ENCODE peak calls at places on chromosome 12, in seven cellular contexts. Z, J, K, A, E, V and T are unnamed samples.
A peak's percentile ranks its signal among the peaks of the same experiment; 100 is the strongest.

GRCh38 chr12:124392271-124392990 is 97.5 kb downstream of the RFLNA start:
- DNase-seq in V (no peak), Z (peak; percentile 48), A (peak; percentile 90), K (no peak), E (peak; percentile 85), J (no peak), T (peak; percentile 89)

GRCh38 chr12:9344540-9344939 is 136.3 kb upstream of the PZP start:
- DNase-seq in A (no peak), Z (no peak), J (no peak), K (no peak), V (no peak), E (no peak), T (no peak)

GRCh38 chr12:127162902-127163301 is 1104.1 kb upstream of the TMEM132C start:
- DNase-seq in K (no peak), A (no peak), J (no peak), E (no peak), Z (no peak), V (no peak), T (peak; percentile 45)

GRCh38 chr12:50025187-50026059 is at the start of gene RACGAP1:
- DNase-seq in J (peak; percentile 83), K (peak; percentile 93), Z (peak; percentile 96), V (peak; percentile 96), E (peak; percentile 96), A (peak; percentile 97), T (peak; percentile 90)

GRCh38 chr12:52291267-52291935 is at the start of gene KRT81:
- DNase-seq in J (no peak), E (peak; percentile 31), Z (no peak), V (peak; percentile 11), K (no peak), A (no peak), T (no peak)

GRCh38 chr12:90280033-90280432 is 571.4 kb upstream of the ATP2B1 start:
- DNase-seq in Z (no peak), E (no peak), K (no peak), A (no peak), V (no peak), J (no peak), T (no peak)

GRCh38 chr12:6376079-6376941 is 947 bp upstream of the SCNN1A start:
- DNase-seq in Z (peak; percentile 76), J (peak; percentile 53), K (peak; percentile 72), V (peak; percentile 92), E (peak; percentile 78), A (peak; percentile 86), T (peak; percentile 73)

GRCh38 chr12:67002711-67003110 is 266.4 kb upstream of the CAND1 start:
- DNase-seq in Z (no peak), K (no peak), V (no peak), J (no peak), A (no peak), E (no peak), T (no peak)

GRCh38 chr12:25553083-25553482 is at the start of gene LMNTD1:
- DNase-seq in J (no peak), K (no peak), E (no peak), Z (no peak), V (no peak), A (no peak), T (no peak)

GRCh38 chr12:115504241-115504941 is 773.1 kb downstream of the MED13L start:
- DNase-seq in E (no peak), V (no peak), J (no peak), A (no peak), Z (no peak), K (no peak), T (no peak)

GRCh38 chr12:102408487-102409297 is 71.7 kb downstream of the IGF1 start:
- DNase-seq in K (no peak), Z (no peak), A (no peak), V (no peak), E (no peak), J (no peak), T (no peak)

GRCh38 chr12:132491761-132492378 is 1.9 kb downstream of the FBRSL1 start:
- DNase-seq in V (no peak), K (no peak), A (no peak), J (no peak), Z (no peak), E (no peak), T (no peak)

GRCh38 chr12:54525383-54525782 is 24.0 kb upstream of the PDE1B start:
- DNase-seq in V (no peak), Z (no peak), A (no peak), J (no peak), E (no peak), K (no peak), T (no peak)

GRCh38 chr12:53985900-53986685 is 1.1 kb downstream of the HOXC10 start:
- DNase-seq in Z (peak; percentile 25), K (no peak), A (no peak), E (no peak), V (no peak), J (no peak), T (no peak)

DNA sequence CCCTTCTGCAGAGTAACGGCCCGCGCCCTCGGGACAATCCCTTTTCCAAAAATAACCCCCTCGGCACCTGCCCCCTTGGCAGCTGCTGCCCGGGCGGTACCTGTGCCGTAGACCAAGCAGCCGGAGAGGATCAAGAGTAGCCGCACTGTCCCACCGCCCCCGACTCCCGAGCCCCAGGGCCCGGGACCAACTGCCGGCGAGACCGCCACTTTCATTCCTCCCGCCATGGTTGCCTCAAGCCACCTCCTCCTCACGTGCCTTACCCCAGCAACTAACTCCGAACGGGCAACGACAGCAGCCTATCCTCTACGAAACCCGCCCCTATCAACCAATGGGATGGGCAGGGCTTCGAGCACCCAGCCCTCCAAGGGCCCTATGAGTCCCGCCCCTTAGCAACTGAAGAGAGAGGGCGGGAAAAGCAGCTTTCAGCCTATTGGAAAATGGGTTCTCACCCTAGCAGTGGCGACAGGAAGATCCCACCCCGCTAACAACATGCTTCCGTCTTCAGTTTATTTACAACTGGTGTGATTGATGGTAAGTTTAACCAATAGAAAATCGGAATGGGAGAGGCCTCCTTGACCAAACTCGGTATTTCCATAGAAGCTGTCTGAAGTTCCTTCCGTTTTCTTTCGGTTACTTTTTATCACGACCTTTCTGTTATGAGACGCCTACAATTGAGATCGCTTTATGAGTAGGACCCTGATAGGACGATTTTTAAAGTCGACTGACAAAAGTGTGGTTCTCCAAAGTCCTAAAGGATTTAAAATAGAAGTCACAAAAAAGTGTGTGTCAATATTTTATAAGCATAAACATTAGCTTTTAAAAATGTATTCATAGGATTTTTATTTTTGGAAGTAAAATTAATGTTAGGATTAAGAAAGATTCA is at the start of gene NEMP1:
- DNase-seq in Z (peak; percentile 97), K (peak; percentile 92), V (peak; percentile 96), A (peak; percentile 97), J (peak; percentile 94), E (peak; percentile 98), T (peak; percentile 89)
- TF ChIP-seq POLR2A in Z (peak; percentile 47), K (no peak), V (no peak), A (peak; percentile 45), J (no peak), E (no peak), T (peak; percentile 70)

GRCh38 chr12:80017261-80017870 is 82.0 kb upstream of the OTOGL start:
- DNase-seq in V (no peak), E (no peak), Z (no peak), A (no peak), K (no peak), J (no peak), T (no peak)

GRCh38 chr12:80015660-80016059 is 80.8 kb upstream of the PPP1R12A start:
- DNase-seq in Z (no peak), K (no peak), V (no peak), A (no peak), E (no peak), J (no peak), T (no peak)

GRCh38 chr12:80019691-80020090 is 79.6 kb upstream of the OTOGL start:
- DNase-seq in V (no peak), E (no peak), J (no peak), Z (no peak), K (no peak), A (no peak), T (no peak)

GRCh38 chr12:80018119-80018518 is 81.2 kb upstream of the OTOGL start:
- DNase-seq in A (no peak), K (no peak), E (no peak), Z (no peak), J (no peak), V (no peak), T (no peak)

DNA sequence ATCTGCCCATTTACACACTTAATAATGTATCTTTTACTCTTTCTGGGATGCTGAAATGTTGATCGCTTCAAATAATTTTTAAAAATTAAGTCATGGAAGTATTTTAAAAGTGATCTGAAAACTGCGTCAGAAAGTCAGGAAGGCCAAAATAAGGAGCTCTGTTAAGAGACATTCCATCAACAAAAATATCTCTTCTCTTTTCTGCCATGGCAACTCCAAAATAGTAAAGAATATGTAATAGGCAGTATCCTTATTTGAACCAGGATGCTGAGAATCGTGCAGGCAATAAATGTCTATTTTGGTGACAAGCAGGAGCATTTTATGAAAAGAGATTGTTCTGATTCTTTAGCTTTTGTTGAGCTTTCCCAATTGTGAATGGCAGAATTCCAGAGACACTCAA is 81.8 kb upstream of the PPP1R12A start:
- DNase-seq in E (no peak), J (no peak), A (no peak), K (no peak), V (no peak), Z (no peak), T (no peak)
- TF ChIP-seq POLR2A in E (no peak), J (no peak), A (no peak), K (no peak), V (no peak), Z (no peak), T (no peak)

GRCh38 chr12:11228268-11228879 is 41.1 kb downstream of the PRB3 start:
- DNase-seq in Z (peak; percentile 38), E (no peak), K (no peak), J (no peak), A (peak; percentile 20), V (peak; percentile 35), T (peak; percentile 5)

GRCh38 chr12:11227373-11227772 is 40.6 kb upstream of the TAS2R42 start:
- DNase-seq in V (no peak), E (no peak), A (no peak), Z (no peak), K (no peak), J (no peak), T (no peak)
- TF ChIP-seq POLR2A in V (no peak), E (no peak), A (no peak), Z (no peak), K (no peak), J (no peak), T (no peak)

DNA sequence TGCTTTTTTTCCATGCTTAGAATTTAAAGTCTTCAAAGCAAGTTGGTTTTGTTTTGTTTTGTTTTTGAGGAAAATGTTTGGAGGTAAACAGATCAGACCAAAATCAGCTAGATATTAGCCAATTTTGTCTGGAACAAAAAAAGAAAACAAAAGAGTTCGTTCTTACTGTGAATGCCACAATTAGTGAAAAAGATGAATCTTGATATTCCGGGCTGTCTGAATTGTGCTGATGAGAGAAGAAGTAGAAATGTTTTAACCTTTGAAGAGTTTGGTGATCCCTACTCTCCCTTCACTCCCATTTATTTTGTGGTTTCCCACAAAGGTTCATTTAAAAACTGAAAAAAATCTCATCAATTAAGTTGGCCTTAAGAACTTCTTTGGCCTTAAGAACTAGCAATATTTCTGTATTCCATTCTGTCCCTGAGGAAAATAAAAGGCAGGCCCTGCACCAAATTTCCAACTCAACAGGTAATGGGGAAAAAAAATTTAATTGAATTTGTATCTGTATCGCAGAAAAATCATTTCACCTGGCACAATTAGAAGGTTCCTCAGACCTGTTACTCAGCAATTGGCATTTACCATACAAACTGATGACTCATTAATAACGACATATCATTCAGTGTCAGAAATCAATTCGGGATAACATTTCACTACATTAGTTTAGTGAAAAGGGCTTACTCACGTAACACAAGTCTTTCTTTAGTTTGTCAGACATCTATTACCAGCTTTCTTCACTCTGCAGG is 562 bp upstream of the GLIPR1L2 start:
- DNase-seq in E (no peak), K (no peak), J (no peak), Z (no peak), A (no peak), V (no peak), T (no peak)
- TF ChIP-seq POLR2A in E (no peak), K (no peak), J (no peak), Z (no peak), A (no peak), V (no peak), T (no peak)

GRCh38 chr12:106987846-106988245 is 900 bp upstream of the MTERF2 start:
- DNase-seq in J (no peak), V (peak; percentile 44), K (no peak), A (no peak), Z (peak; percentile 54), E (no peak), T (no peak)
- TF ChIP-seq POLR2A in J (no peak), V (no peak), K (no peak), A (no peak), Z (no peak), E (no peak), T (no peak)